ENCODE peak calls at places on chromosomes 16 and 17, in ten cellular contexts. One of them, this sample, is unnamed.

GRCh38 chr17:69154267-69154666 is 12.6 kb upstream of the ABCA6 start:
- DNase-seq in sigmoid colon: no peak
- DNase-seq in Calu3: no peak
- DNase-seq in heart right ventricle: no peak
- DNase-seq in neural progenitor cell: no peak
- DNase-seq in activated effector memory CD4-positive, alpha-beta T cell treated with Interleukin-2 at 50 U/mL for 16 hours: no peak
- DNase-seq in GM03348: no peak
- DNase-seq in mucosa of gallbladder: no peak
- DNase-seq in fibroblast of villous mesenchyme: no peak
- DNase-seq in pulmonary artery endothelial cell: no peak
- DNase-seq in this sample: no peak

GRCh38 chr16:86517652-86518258 is 7.4 kb downstream of the FOXF1 start:
- DNase-seq in sigmoid colon: peak; percentile 96
- DNase-seq in Calu3: peak; percentile 79
- DNase-seq in heart right ventricle: peak; percentile 34
- DNase-seq in neural progenitor cell: peak; percentile 80
- DNase-seq in activated effector memory CD4-positive, alpha-beta T cell treated with Interleukin-2 at 50 U/mL for 16 hours: no peak
- DNase-seq in GM03348: peak; percentile 89
- DNase-seq in mucosa of gallbladder: peak; percentile 68
- DNase-seq in fibroblast of villous mesenchyme: peak; percentile 87
- DNase-seq in pulmonary artery endothelial cell: no peak
- DNase-seq in this sample: peak; percentile 66

GRCh38 chr17:38735161-38735997 is 5.2 kb downstream of the CISD3 start:
- DNase-seq in sigmoid colon: no peak
- DNase-seq in Calu3: peak; percentile 93
- DNase-seq in heart right ventricle: peak; percentile 71
- DNase-seq in neural progenitor cell: peak; percentile 82
- DNase-seq in activated effector memory CD4-positive, alpha-beta T cell treated with Interleukin-2 at 50 U/mL for 16 hours: peak; percentile 53
- DNase-seq in GM03348: peak; percentile 82
- DNase-seq in mucosa of gallbladder: no peak
- DNase-seq in fibroblast of villous mesenchyme: peak; percentile 24
- DNase-seq in pulmonary artery endothelial cell: no peak
- DNase-seq in this sample: peak; percentile 91

GRCh38 chr17:71709974-71710373 is 410.8 kb upstream of the SOX9 start:
- DNase-seq in sigmoid colon: no peak
- DNase-seq in Calu3: no peak
- DNase-seq in heart right ventricle: no peak
- DNase-seq in neural progenitor cell: peak; percentile 17
- DNase-seq in activated effector memory CD4-positive, alpha-beta T cell treated with Interleukin-2 at 50 U/mL for 16 hours: no peak
- DNase-seq in GM03348: peak; percentile 20
- DNase-seq in mucosa of gallbladder: no peak
- DNase-seq in fibroblast of villous mesenchyme: no peak
- DNase-seq in pulmonary artery endothelial cell: no peak
- DNase-seq in this sample: no peak

GRCh38 chr16:89409161-89409711 is 81.1 kb downstream of the ANKRD11 start:
- DNase-seq in sigmoid colon: no peak
- DNase-seq in Calu3: no peak
- DNase-seq in heart right ventricle: no peak
- DNase-seq in neural progenitor cell: no peak
- DNase-seq in activated effector memory CD4-positive, alpha-beta T cell treated with Interleukin-2 at 50 U/mL for 16 hours: peak; percentile 58
- DNase-seq in GM03348: no peak
- DNase-seq in mucosa of gallbladder: no peak
- DNase-seq in fibroblast of villous mesenchyme: no peak
- DNase-seq in pulmonary artery endothelial cell: no peak
- DNase-seq in this sample: peak; percentile 89

GRCh38 chr17:29257756-29258155 is 11.1 kb downstream of the CRYBA1 start:
- DNase-seq in sigmoid colon: no peak
- DNase-seq in Calu3: no peak
- DNase-seq in heart right ventricle: no peak
- DNase-seq in neural progenitor cell: no peak
- DNase-seq in activated effector memory CD4-positive, alpha-beta T cell treated with Interleukin-2 at 50 U/mL for 16 hours: no peak
- DNase-seq in GM03348: peak; percentile 37
- DNase-seq in mucosa of gallbladder: no peak
- DNase-seq in fibroblast of villous mesenchyme: peak; percentile 79
- DNase-seq in pulmonary artery endothelial cell: no peak
- DNase-seq in this sample: no peak

GRCh38 chr17:76709077-76709950 is 1.5 kb downstream of the MXRA7 start:
- DNase-seq in sigmoid colon: peak; percentile 96
- DNase-seq in Calu3: no peak
- DNase-seq in heart right ventricle: peak; percentile 91
- DNase-seq in neural progenitor cell: peak; percentile 71
- DNase-seq in activated effector memory CD4-positive, alpha-beta T cell treated with Interleukin-2 at 50 U/mL for 16 hours: no peak
- DNase-seq in GM03348: peak; percentile 93
- DNase-seq in mucosa of gallbladder: peak; percentile 81
- DNase-seq in fibroblast of villous mesenchyme: peak; percentile 98
- DNase-seq in pulmonary artery endothelial cell: no peak
- DNase-seq in this sample: no peak

GRCh38 chr16:471353-472198 is 46.1 kb downstream of the RAB11FIP3 start:
- DNase-seq in sigmoid colon: peak; percentile 72
- DNase-seq in Calu3: no peak
- DNase-seq in heart right ventricle: peak; percentile 23
- DNase-seq in neural progenitor cell: peak; percentile 69
- DNase-seq in activated effector memory CD4-positive, alpha-beta T cell treated with Interleukin-2 at 50 U/mL for 16 hours: no peak
- DNase-seq in GM03348: peak; percentile 89
- DNase-seq in mucosa of gallbladder: no peak
- DNase-seq in fibroblast of villous mesenchyme: no peak
- DNase-seq in pulmonary artery endothelial cell: no peak
- DNase-seq in this sample: no peak

GRCh38 chr16:53664724-53665345 is 38.8 kb downstream of the RPGRIP1L start:
- DNase-seq in sigmoid colon: no peak
- DNase-seq in Calu3: no peak
- DNase-seq in heart right ventricle: peak; percentile 3
- DNase-seq in neural progenitor cell: no peak
- DNase-seq in activated effector memory CD4-positive, alpha-beta T cell treated with Interleukin-2 at 50 U/mL for 16 hours: no peak
- DNase-seq in GM03348: peak; percentile 62
- DNase-seq in mucosa of gallbladder: no peak
- DNase-seq in fibroblast of villous mesenchyme: peak; percentile 91
- DNase-seq in pulmonary artery endothelial cell: no peak
- DNase-seq in this sample: no peak

GRCh38 chr17:82887255-82888164 is 47.7 kb upstream of the ZNF750 start:
- DNase-seq in sigmoid colon: no peak
- DNase-seq in Calu3: no peak
- DNase-seq in heart right ventricle: no peak
- DNase-seq in neural progenitor cell: no peak
- DNase-seq in activated effector memory CD4-positive, alpha-beta T cell treated with Interleukin-2 at 50 U/mL for 16 hours: no peak
- DNase-seq in GM03348: no peak
- DNase-seq in mucosa of gallbladder: no peak
- DNase-seq in fibroblast of villous mesenchyme: peak; percentile 89
- DNase-seq in pulmonary artery endothelial cell: no peak
- DNase-seq in this sample: no peak

GRCh38 chr16:66399930-66400329 is 27.2 kb upstream of the BEAN1 start:
- DNase-seq in sigmoid colon: no peak
- DNase-seq in Calu3: no peak
- DNase-seq in heart right ventricle: peak; percentile 82
- DNase-seq in neural progenitor cell: peak; percentile 34
- DNase-seq in activated effector memory CD4-positive, alpha-beta T cell treated with Interleukin-2 at 50 U/mL for 16 hours: no peak
- DNase-seq in GM03348: no peak
- DNase-seq in mucosa of gallbladder: no peak
- DNase-seq in fibroblast of villous mesenchyme: no peak
- DNase-seq in pulmonary artery endothelial cell: no peak
- DNase-seq in this sample: no peak

GRCh38 chr17:43350888-43351361 is 47.9 kb upstream of the ARL4D start:
- DNase-seq in sigmoid colon: no peak
- DNase-seq in Calu3: no peak
- DNase-seq in heart right ventricle: no peak
- DNase-seq in neural progenitor cell: no peak
- DNase-seq in activated effector memory CD4-positive, alpha-beta T cell treated with Interleukin-2 at 50 U/mL for 16 hours: no peak
- DNase-seq in GM03348: no peak
- DNase-seq in mucosa of gallbladder: no peak
- DNase-seq in fibroblast of villous mesenchyme: no peak
- DNase-seq in pulmonary artery endothelial cell: no peak
- DNase-seq in this sample: no peak

GRCh38 chr16:23181506-23181905 is 1.0 kb upstream of the SCNN1G start:
- DNase-seq in sigmoid colon: no peak
- DNase-seq in Calu3: no peak
- DNase-seq in heart right ventricle: no peak
- DNase-seq in neural progenitor cell: no peak
- DNase-seq in activated effector memory CD4-positive, alpha-beta T cell treated with Interleukin-2 at 50 U/mL for 16 hours: no peak
- DNase-seq in GM03348: no peak
- DNase-seq in mucosa of gallbladder: no peak
- DNase-seq in fibroblast of villous mesenchyme: no peak
- DNase-seq in pulmonary artery endothelial cell: no peak
- DNase-seq in this sample: no peak

GRCh38 chr16:64094170-64094960 is 1027.5 kb downstream of the CDH11 start:
- DNase-seq in sigmoid colon: no peak
- DNase-seq in Calu3: no peak
- DNase-seq in heart right ventricle: no peak
- DNase-seq in neural progenitor cell: peak; percentile 58
- DNase-seq in activated effector memory CD4-positive, alpha-beta T cell treated with Interleukin-2 at 50 U/mL for 16 hours: no peak
- DNase-seq in GM03348: no peak
- DNase-seq in mucosa of gallbladder: no peak
- DNase-seq in fibroblast of villous mesenchyme: peak; percentile 76
- DNase-seq in pulmonary artery endothelial cell: no peak
- DNase-seq in this sample: no peak

GRCh38 chr16:66322174-66322573 is 44.3 kb upstream of the CDH5 start:
- DNase-seq in sigmoid colon: no peak
- DNase-seq in Calu3: no peak
- DNase-seq in heart right ventricle: no peak
- DNase-seq in neural progenitor cell: no peak
- DNase-seq in activated effector memory CD4-positive, alpha-beta T cell treated with Interleukin-2 at 50 U/mL for 16 hours: no peak
- DNase-seq in GM03348: no peak
- DNase-seq in mucosa of gallbladder: no peak
- DNase-seq in fibroblast of villous mesenchyme: no peak
- DNase-seq in pulmonary artery endothelial cell: no peak
- DNase-seq in this sample: no peak

GRCh38 chr16:81797443-81797842 is 18.4 kb downstream of the PLCG2 start:
- DNase-seq in sigmoid colon: no peak
- DNase-seq in Calu3: no peak
- DNase-seq in heart right ventricle: no peak
- DNase-seq in neural progenitor cell: no peak
- DNase-seq in activated effector memory CD4-positive, alpha-beta T cell treated with Interleukin-2 at 50 U/mL for 16 hours: no peak
- DNase-seq in GM03348: no peak
- DNase-seq in mucosa of gallbladder: no peak
- DNase-seq in fibroblast of villous mesenchyme: no peak
- DNase-seq in pulmonary artery endothelial cell: no peak
- DNase-seq in this sample: peak; percentile 61

GRCh38 chr16:21645261-21645721 is 7.1 kb downstream of the IGSF6 start:
- DNase-seq in sigmoid colon: no peak
- DNase-seq in Calu3: no peak
- DNase-seq in heart right ventricle: no peak
- DNase-seq in neural progenitor cell: no peak
- DNase-seq in activated effector memory CD4-positive, alpha-beta T cell treated with Interleukin-2 at 50 U/mL for 16 hours: peak; percentile 32
- DNase-seq in GM03348: peak; percentile 19
- DNase-seq in mucosa of gallbladder: no peak
- DNase-seq in fibroblast of villous mesenchyme: peak; percentile 80
- DNase-seq in pulmonary artery endothelial cell: no peak
- DNase-seq in this sample: peak; percentile 81